ENCODE peak calls at places on chromosomes 3 and 15, in four cellular contexts. A, J, H and F are unnamed samples.

GRCh38 chr3:71530903-71531535 is 52.5 kb downstream of the FOXP1 start:
- DNase-seq in J (no peak), A (no peak), H (no peak), F (no peak)

GRCh38 chr3:60917136-60917535 is 334.1 kb downstream of the FHIT start:
- DNase-seq in J (no peak), H (no peak), A (no peak), F (no peak)

GRCh38 chr3:29503969-29504368 is 223.1 kb downstream of the RBMS3 start:
- DNase-seq in J (no peak), H (no peak), A (peak), F (peak)

GRCh38 chr15:34610388-34610787 is 26.9 kb upstream of the GOLGA8B start:
- DNase-seq in A (peak), J (no peak), H (peak), F (peak)

GRCh38 chr15:88256261-88257230 is at the start of gene NTRK3:
- DNase-seq in A (peak), H (no peak), J (no peak), F (no peak)

GRCh38 chr3:14177580-14178246 is 688 bp downstream of the XPC start:
- DNase-seq in H (peak), A (no peak), J (no peak), F (no peak)

GRCh38 chr3:21962456-21962855 is 211.4 kb upstream of the ZNF385D start:
- DNase-seq in A (peak), H (no peak), J (no peak), F (no peak)

GRCh38 chr3:3800685-3801509 is 1.7 kb downstream of the LRRN1 start:
- DNase-seq in J (no peak), H (no peak), A (no peak), F (no peak)

GRCh38 chr3:183287301-183287971 is 34.4 kb downstream of the B3GNT5 start:
- DNase-seq in A (peak), H (no peak), J (peak), F (peak)

GRCh38 chr3:133820889-133821675 is 15.5 kb downstream of the SRPRB start:
- DNase-seq in A (no peak), H (no peak), J (no peak), F (no peak)

GRCh38 chr3:71025010-71025409 is 558.5 kb downstream of the FOXP1 start:
- DNase-seq in H (no peak), J (no peak), A (no peak), F (no peak)

GRCh38 chr3:168121175-168121853 is 25.6 kb upstream of the GOLIM4 start:
- DNase-seq in H (no peak), A (peak), J (no peak), F (no peak)

GRCh38 chr3:197471221-197472010 is 84.4 kb downstream of the BDH1 start:
- DNase-seq in H (no peak), A (no peak), J (no peak), F (no peak)

GRCh38 chr15:72319985-72320671 is at the start of gene CELF6:
- DNase-seq in A (peak), H (peak), J (no peak), F (peak)

GRCh38 chr3:134927596-134927995 is 132.5 kb downstream of the EPHB1 start:
- DNase-seq in A (no peak), J (no peak), H (no peak), F (no peak)

GRCh38 chr3:144687862-144688261 is 716.2 kb downstream of the DIPK2A start:
- DNase-seq in A (peak), J (no peak), H (no peak), F (no peak)

GRCh38 chr3:141998674-141999290 is 122.3 kb downstream of the ATP1B3 start:
- DNase-seq in J (no peak), H (peak), A (peak), F (peak)

GRCh38 chr3:55897573-55898224 is 410.6 kb upstream of the WNT5A start:
- DNase-seq in A (no peak), J (no peak), H (no peak), F (peak)

GRCh38 chr3:39124876-39125836 is 17.7 kb downstream of the TTC21A start:
- DNase-seq in A (peak), J (no peak), H (no peak), F (peak)
- TF ChIP-seq CTCF in A (peak), J (peak), H (peak), F (peak)

GRCh38 chr3:149967067-149967685 is 3.5 kb downstream of the PFN2 start:
- DNase-seq in H (peak), A (peak), J (no peak), F (peak)
- H3K4me3 ChIP-seq in H (no peak), A (no peak), J (no peak), F (peak)

DNA sequence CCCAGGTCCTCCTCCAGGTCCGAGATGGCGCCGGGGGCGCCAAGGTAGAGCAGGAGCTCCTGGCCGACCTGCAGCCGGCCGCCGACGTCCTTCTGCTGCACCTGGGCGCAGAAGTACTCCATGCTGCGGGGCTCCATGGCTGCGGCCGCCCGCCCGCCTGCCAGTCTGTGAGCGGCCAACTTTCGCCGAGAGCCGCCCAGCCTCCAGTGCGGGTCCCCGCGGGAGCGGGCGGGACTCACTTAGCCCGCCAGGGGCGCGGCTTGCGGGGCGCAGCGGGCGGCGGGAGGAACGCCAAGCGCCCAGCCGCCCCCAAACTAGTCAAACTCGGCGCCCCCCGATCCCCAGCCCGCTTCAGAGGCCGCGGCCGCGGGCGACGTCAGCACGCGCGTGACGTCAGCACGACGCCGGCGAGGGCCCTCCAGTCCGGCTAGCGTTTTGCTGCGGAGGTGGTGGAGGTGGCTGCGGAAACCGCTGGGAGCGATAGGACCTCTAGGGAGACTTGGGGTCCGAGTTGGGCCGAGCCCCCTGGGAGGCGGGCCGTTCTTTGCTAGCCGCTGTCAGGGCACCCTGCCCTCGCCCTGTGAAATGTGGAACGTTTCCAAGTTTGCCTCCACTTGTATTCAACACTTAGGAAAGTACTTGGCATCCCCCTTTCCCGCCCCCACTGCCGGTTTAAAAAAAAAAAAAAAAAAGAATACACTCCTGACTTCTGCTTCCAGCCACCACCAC is at the start of gene CLASP2:
- DNase-seq in J (peak), H (peak), A (peak), F (peak)
- TF ChIP-seq CTCF in J (no peak), H (no peak), A (no peak), F (no peak)

GRCh38 chr15:60191015-60191414 is 186.9 kb downstream of the FOXB1 start:
- DNase-seq in H (no peak), A (no peak), J (no peak), F (no peak)
- H3K4me3 ChIP-seq in H (no peak), A (no peak), J (no peak), F (no peak)